ENCODE peak calls at places on chromosomes 6 and 20, in nine cellular contexts. M is progenitor cell of endocrine pancreas, D is epithelial cell of esophagus, H is astrocyte, N is fibroblast of mammary gland, Y is H9, C is AG04450, V is pancreas, U is heart right ventricle. K is an unnamed sample.

GRCh38 chr6:1436334-1437306 is 47.2 kb downstream of the FOXF2 start:
- DNase-seq in H (peak), Y (peak), U (no peak), M (peak), N (peak), C (peak), V (no peak), D (peak), K (peak)

GRCh38 chr6:157070403-157071107 is 252.8 kb downstream of the TMEM242 start:
- DNase-seq in Y (no peak), U (no peak), M (no peak), C (no peak), H (peak), D (no peak), V (no peak), N (no peak), K (no peak)

GRCh38 chr6:142374965-142375733 is 73.3 kb downstream of the ADGRG6 start:
- DNase-seq in Y (no peak), V (no peak), D (peak), H (peak), M (no peak), N (peak), U (no peak), C (no peak), K (no peak)

GRCh38 chr6:37222125-37222967 is 35.2 kb upstream of the TBC1D22B start:
- DNase-seq in V (peak), D (peak), Y (peak), H (peak), M (peak), U (peak), N (peak), C (no peak), K (peak)

GRCh38 chr20:13913517-13913916 is 76.9 kb downstream of the SEL1L2 start:
- DNase-seq in D (no peak), C (no peak), Y (no peak), M (no peak), U (no peak), H (no peak), N (peak), V (no peak), K (no peak)

GRCh38 chr6:47086051-47086770 is 44.1 kb upstream of the ADGRF1 start:
- DNase-seq in M (no peak), Y (no peak), D (peak), H (no peak), N (peak), V (no peak), C (no peak), U (no peak), K (no peak)

GRCh38 chr6:108518714-108519576 is 41.8 kb upstream of the FOXO3 start:
- DNase-seq in U (no peak), D (peak), M (no peak), V (no peak), H (no peak), C (no peak), N (peak), Y (peak), K (no peak)

GRCh38 chr6:30744054-30744805 is at the start of gene IER3:
- DNase-seq in Y (peak), U (peak), C (peak), N (peak), H (peak), M (peak), D (peak), V (peak), K (peak)

GRCh38 chr6:6674872-6675271 is 86.4 kb downstream of the LY86 start:
- DNase-seq in Y (peak), C (no peak), V (no peak), M (no peak), N (peak), H (no peak), D (peak), U (no peak), K (no peak)

GRCh38 chr6:140773276-140773675 is 1359.4 kb upstream of the GJE1 start:
- DNase-seq in D (peak), C (no peak), H (peak), U (no peak), N (peak), V (no peak), M (no peak), Y (no peak), K (no peak)

GRCh38 chr6:75550544-75551167 is 51.0 kb upstream of the SENP6 start:
- DNase-seq in M (no peak), U (no peak), H (peak), D (no peak), C (no peak), Y (no peak), V (no peak), N (no peak), K (peak)

GRCh38 chr6:29071831-29072723 is 15.0 kb downstream of the OR2B3 start:
- DNase-seq in V (no peak), Y (peak), N (peak), H (no peak), D (peak), M (no peak), C (no peak), U (no peak), K (peak)

GRCh38 chr20:39042279-39043150 is 80.4 kb downstream of the DHX35 start:
- DNase-seq in C (no peak), Y (no peak), N (peak), M (no peak), V (no peak), U (no peak), H (peak), D (no peak), K (no peak)

GRCh38 chr6:141848029-141848890 is 284.5 kb upstream of the GJE1 start:
- DNase-seq in D (no peak), H (peak), U (no peak), N (no peak), M (no peak), C (no peak), Y (no peak), V (no peak), K (no peak)

GRCh38 chr6:97177905-97178304 is 105.1 kb downstream of the MMS22L start:
- DNase-seq in N (no peak), U (no peak), Y (no peak), D (no peak), C (no peak), M (no peak), V (no peak), H (peak), K (no peak)

GRCh38 chr6:83868639-83869038 is 9.2 kb downstream of the CYB5R4 start:
- DNase-seq in M (no peak), U (no peak), D (peak), Y (no peak), H (peak), N (peak), V (no peak), C (no peak), K (no peak)

GRCh38 chr6:158629376-158630221 is 14.9 kb downstream of the DYNLT1 start:
- DNase-seq in M (no peak), H (no peak), D (no peak), V (no peak), Y (peak), N (no peak), U (no peak), C (no peak), K (no peak)

GRCh38 chr6:75285156-75285639 is 606 bp upstream of the TMEM30A start:
- DNase-seq in H (no peak), M (no peak), V (no peak), Y (no peak), D (peak), N (no peak), C (no peak), U (no peak), K (peak)

GRCh38 chr6:53992522-53992921 is 118.7 kb upstream of the MLIP start:
- DNase-seq in D (no peak), M (no peak), C (no peak), U (no peak), N (no peak), H (no peak), V (no peak), Y (no peak), K (no peak)

GRCh38 chr6:133945158-133945557 is 7.9 kb upstream of the TBPL1 start:
- DNase-seq in V (no peak), Y (peak), M (no peak), U (no peak), N (no peak), D (peak), H (no peak), C (no peak), K (no peak)

GRCh38 chr6:55980627-55981211 is 105.3 kb upstream of the BMP5 start:
- DNase-seq in U (no peak), N (peak), H (peak), C (no peak), V (no peak), D (peak), M (peak), Y (no peak), K (peak)

GRCh38 chr6:16286151-16286522 is 47.8 kb downstream of the GMPR start:
- DNase-seq in D (peak), H (no peak), N (peak), U (peak), M (peak), C (no peak), V (no peak), Y (peak), K (peak)

GRCh38 chr6:8110725-8111124 is 8.4 kb upstream of the EEF1E1 start:
- DNase-seq in V (no peak), C (no peak), N (no peak), U (no peak), Y (no peak), H (no peak), M (no peak), D (no peak), K (no peak)

GRCh38 chr6:90362273-90362672 is 65.6 kb upstream of the BACH2 start:
- DNase-seq in U (no peak), V (no peak), C (peak), N (peak), M (no peak), H (peak), D (peak), Y (no peak), K (no peak)

DNA sequence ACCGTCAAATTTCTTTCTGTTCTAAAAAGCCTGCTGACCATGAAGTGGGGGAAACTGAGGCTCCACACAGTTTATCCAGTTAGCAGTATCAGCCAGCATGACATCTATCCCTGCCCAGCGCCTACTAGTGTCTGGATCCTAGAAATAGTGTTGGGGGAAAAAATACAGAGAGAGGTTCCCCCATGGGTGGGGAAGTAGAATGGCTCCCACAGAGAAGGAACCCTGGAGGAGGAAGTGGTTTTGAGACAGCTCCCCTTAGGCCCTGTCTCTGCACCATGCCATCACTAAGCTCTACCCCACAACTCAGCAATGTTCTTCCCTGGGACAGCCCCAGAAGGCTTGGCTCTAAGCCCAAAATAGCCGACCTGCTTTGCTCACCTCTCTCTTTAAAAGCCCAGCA is 153.4 kb downstream of the MBOAT1 start:
- DNase-seq in H (no peak), D (no peak), U (no peak), V (no peak), C (no peak), Y (no peak), N (no peak), M (no peak), K (no peak)
- TF ChIP-seq CTCF in H (no peak), D (no peak), U (no peak), V (no peak), C (no peak), Y (peak), N (no peak), M (no peak), K (no peak)

GRCh38 chr20:37756234-37756633 is 62.4 kb downstream of the CTNNBL1 start:
- DNase-seq in V (no peak), U (no peak), M (no peak), N (no peak), H (no peak), Y (no peak), C (no peak), D (no peak), K (no peak)

GRCh38 chr20:37760322-37760721 is 66.5 kb downstream of the CTNNBL1 start:
- DNase-seq in D (no peak), C (no peak), M (no peak), H (no peak), Y (no peak), U (no peak), N (no peak), V (no peak), K (no peak)

GRCh38 chr20:37759761-37760209 is 66.0 kb downstream of the CTNNBL1 start:
- DNase-seq in N (no peak), C (no peak), M (no peak), U (no peak), D (no peak), Y (no peak), V (no peak), H (no peak), K (no peak)

GRCh38 chr20:37757550-37757949 is 63.7 kb downstream of the CTNNBL1 start:
- DNase-seq in C (no peak), V (no peak), U (peak), H (no peak), Y (no peak), M (no peak), N (no peak), D (peak), K (no peak)

DNA sequence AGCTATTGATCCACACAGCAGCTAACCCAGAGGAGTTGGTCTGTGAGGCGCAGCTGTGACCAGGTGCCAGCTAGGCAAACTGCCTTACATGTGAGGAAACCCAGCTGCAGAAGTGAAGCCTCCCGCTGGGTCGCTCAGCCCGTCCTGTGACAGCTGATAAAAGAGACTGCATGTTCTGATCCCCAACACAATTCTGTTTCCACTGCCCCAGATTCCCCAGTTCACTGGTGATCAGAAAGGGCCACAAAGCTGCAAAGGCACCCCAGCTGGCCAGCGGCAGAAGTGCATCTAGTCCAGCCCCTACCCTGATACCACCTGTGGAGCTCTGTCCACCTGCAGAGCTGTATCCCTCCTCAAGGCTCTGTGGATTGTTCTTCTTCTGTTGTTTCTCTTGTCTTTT is 64.5 kb downstream of the CTNNBL1 start:
- DNase-seq in N (no peak), U (peak), C (no peak), Y (peak), M (no peak), V (no peak), D (no peak), H (no peak), K (no peak)
- TF ChIP-seq CTCF in N (no peak), U (no peak), C (peak), Y (peak), M (peak), V (peak), D (peak), H (peak), K (peak)

GRCh38 chr6:161100072-161100471 is 108.5 kb downstream of the MAP3K4 start:
- DNase-seq in V (no peak), N (no peak), M (no peak), H (no peak), C (no peak), D (no peak), Y (no peak), U (no peak), K (no peak)
- TF ChIP-seq CTCF in V (no peak), N (no peak), M (no peak), H (no peak), C (no peak), D (no peak), Y (no peak), U (no peak), K (no peak)

GRCh38 chr6:52215787-52216186 is 28.5 kb downstream of the IL17F start:
- DNase-seq in Y (no peak), N (no peak), U (no peak), H (no peak), C (no peak), M (no peak), V (no peak), D (no peak), K (no peak)

GRCh38 chr6:52216932-52217331 is 27.4 kb downstream of the IL17F start:
- DNase-seq in H (no peak), M (no peak), V (no peak), C (no peak), D (no peak), Y (no peak), U (no peak), N (no peak), K (no peak)

GRCh38 chr6:52209672-52210626 is 23.8 kb downstream of the IL17A start:
- DNase-seq in N (no peak), M (no peak), Y (no peak), H (no peak), D (no peak), U (no peak), V (no peak), C (no peak), K (no peak)

GRCh38 chr6:52208612-52209011 is 22.4 kb downstream of the IL17A start:
- DNase-seq in H (no peak), V (no peak), Y (no peak), N (no peak), U (no peak), D (no peak), M (no peak), C (no peak), K (no peak)

GRCh38 chr6:52213127-52213526 is 27.0 kb downstream of the IL17A start:
- DNase-seq in H (no peak), C (no peak), Y (no peak), U (no peak), M (no peak), V (no peak), D (no peak), N (no peak), K (no peak)
- TF ChIP-seq CTCF in H (no peak), C (no peak), Y (no peak), U (no peak), M (no peak), V (no peak), D (no peak), N (no peak), K (peak)

GRCh38 chr6:73145690-73146089 is 79.6 kb downstream of the KHDC1L start:
- DNase-seq in H (no peak), M (no peak), Y (no peak), D (no peak), U (no peak), C (no peak), V (no peak), N (no peak), K (no peak)
- TF ChIP-seq CTCF in H (no peak), M (no peak), Y (no peak), D (no peak), U (no peak), C (no peak), V (no peak), N (no peak), K (no peak)

GRCh38 chr6:13099771-13100170 is 228.6 kb downstream of the TBC1D7 start:
- DNase-seq in D (no peak), C (no peak), H (no peak), M (no peak), U (no peak), V (no peak), Y (no peak), N (no peak), K (no peak)
- TF ChIP-seq CTCF in D (peak), C (peak), H (peak), M (peak), U (no peak), V (no peak), Y (peak), N (peak), K (no peak)

DNA sequence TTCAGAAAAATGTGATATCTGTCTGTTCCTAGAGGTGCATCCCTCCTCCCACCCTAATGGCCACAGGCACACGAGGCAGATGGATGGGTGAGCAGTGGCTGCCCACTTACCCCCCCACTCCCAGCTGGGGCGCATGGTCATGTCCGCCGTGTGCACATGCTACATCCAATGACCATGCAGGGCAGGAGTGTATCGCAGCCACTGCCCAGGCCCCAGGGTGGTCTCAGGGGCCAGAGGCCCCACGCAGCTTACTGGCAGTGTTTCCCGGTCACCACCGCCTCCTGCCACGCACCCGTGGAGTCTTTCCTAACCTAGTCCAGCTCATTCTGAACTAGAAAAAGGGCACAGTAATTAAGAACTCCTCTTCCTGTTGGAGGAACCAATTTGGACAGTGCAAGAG is 11.7 kb upstream of the HTR1B start:
- DNase-seq in C (no peak), M (no peak), Y (no peak), U (no peak), V (no peak), H (no peak), N (no peak), D (no peak), K (no peak)
- TF ChIP-seq CTCF in C (no peak), M (no peak), Y (no peak), U (no peak), V (no peak), H (no peak), N (no peak), D (no peak), K (no peak)

GRCh38 chr6:33838979-33839378 is 35.2 kb upstream of the MLN start:
- DNase-seq in M (no peak), V (no peak), N (no peak), D (peak), U (no peak), H (no peak), C (no peak), Y (no peak), K (no peak)

GRCh38 chr6:33840064-33840926 is 36.5 kb upstream of the MLN start:
- DNase-seq in M (no peak), D (peak), U (no peak), N (peak), Y (no peak), H (peak), C (peak), V (no peak), K (peak)

GRCh38 chr6:33839399-33840063 is 35.7 kb upstream of the MLN start:
- DNase-seq in U (no peak), Y (no peak), C (no peak), V (no peak), M (no peak), H (no peak), N (no peak), D (peak), K (no peak)

GRCh38 chr6:33837070-33837469 is 33.3 kb upstream of the MLN start:
- DNase-seq in C (no peak), H (no peak), Y (no peak), M (no peak), N (no peak), D (no peak), V (no peak), U (no peak), K (no peak)

GRCh38 chr6:33837971-33838665 is 34.3 kb upstream of the MLN start:
- DNase-seq in C (peak), D (peak), Y (no peak), N (peak), V (no peak), H (peak), M (no peak), U (no peak), K (no peak)
- TF ChIP-seq CTCF in C (no peak), D (no peak), Y (no peak), N (no peak), V (no peak), H (no peak), M (no peak), U (no peak), K (no peak)

DNA sequence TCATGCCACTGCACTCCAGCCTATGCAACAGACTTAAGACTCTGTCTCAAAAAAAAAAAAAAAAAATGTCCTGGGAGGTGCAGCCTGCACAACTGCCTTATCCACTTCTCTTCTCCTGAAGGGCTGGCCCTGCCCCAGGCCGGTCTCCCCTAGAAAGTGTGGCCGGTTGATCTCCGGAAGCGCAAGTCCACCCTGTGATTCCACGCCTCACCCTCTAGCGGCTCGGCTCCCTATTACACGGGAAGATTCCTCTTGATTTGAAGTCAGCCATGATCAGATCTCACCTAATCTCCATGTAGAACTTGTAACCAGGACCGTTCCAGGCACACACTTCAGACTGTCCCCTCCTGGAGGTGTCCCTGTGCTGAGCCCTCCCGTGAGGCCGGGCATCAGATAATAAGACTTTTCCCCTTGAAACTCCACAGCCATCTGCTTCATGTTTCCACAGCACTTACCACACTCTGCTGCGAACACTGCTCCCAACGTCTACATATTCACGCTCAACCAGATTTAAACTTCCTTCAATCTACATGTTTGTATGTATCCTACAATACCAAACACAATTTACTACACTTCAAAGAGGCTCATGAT is 49.3 kb upstream of the RPS6KA2 start:
- DNase-seq in H (no peak), V (no peak), U (no peak), D (no peak), C (no peak), Y (no peak), M (no peak), N (no peak), K (no peak)
- TF ChIP-seq CTCF in H (no peak), V (no peak), U (no peak), D (no peak), C (no peak), Y (no peak), M (no peak), N (no peak), K (no peak)